ENCODE peak calls at places on chromosomes 11 and 22, in five cellular contexts. One of them, this sample, is unnamed.
A peak's percentile ranks its signal among the peaks of the same experiment; 100 is the strongest.

GRCh38 chr11:86183694-86184093 is 60.9 kb upstream of the EED start:
- DNase-seq in fibroblast of mammary gland: peak; percentile 44
- DNase-seq in colonic mucosa: no peak
- DNase-seq in HFF-Myc: no peak
- DNase-seq in left lung: no peak
- DNase-seq in this sample: peak; percentile 6

GRCh38 chr22:44677299-44678244 is 24.4 kb upstream of the PRR5 start:
- DNase-seq in HFF-Myc: no peak
- DNase-seq in colonic mucosa: no peak
- DNase-seq in fibroblast of mammary gland: no peak
- DNase-seq in left lung: no peak
- DNase-seq in this sample: no peak

GRCh38 chr11:109033627-109034340 is 368.9 kb downstream of the DDX10 start:
- DNase-seq in fibroblast of mammary gland: peak; percentile 97
- DNase-seq in left lung: no peak
- DNase-seq in colonic mucosa: no peak
- DNase-seq in HFF-Myc: peak; percentile 49
- DNase-seq in this sample: no peak

GRCh38 chr11:9568854-9569587 is 4.4 kb upstream of the WEE1 start:
- DNase-seq in HFF-Myc: peak; percentile 87
- DNase-seq in fibroblast of mammary gland: peak; percentile 90
- DNase-seq in colonic mucosa: peak; percentile 94
- DNase-seq in left lung: peak; percentile 74
- DNase-seq in this sample: peak; percentile 74

GRCh38 chr11:107140988-107141387 is 122.7 kb upstream of the GUCY1A2 start:
- DNase-seq in HFF-Myc: no peak
- DNase-seq in left lung: no peak
- DNase-seq in colonic mucosa: no peak
- DNase-seq in fibroblast of mammary gland: no peak
- DNase-seq in this sample: no peak

GRCh38 chr11:114183041-114183511 is 113.1 kb upstream of the NNMT start:
- DNase-seq in colonic mucosa: no peak
- DNase-seq in left lung: no peak
- DNase-seq in HFF-Myc: no peak
- DNase-seq in fibroblast of mammary gland: peak; percentile 25
- DNase-seq in this sample: no peak

GRCh38 chr11:32893091-32893946 is 708 bp downstream of the QSER1 start:
- DNase-seq in colonic mucosa: peak; percentile 59
- DNase-seq in fibroblast of mammary gland: peak; percentile 20
- DNase-seq in HFF-Myc: no peak
- DNase-seq in left lung: peak; percentile 62
- DNase-seq in this sample: peak; percentile 70

GRCh38 chr11:88169881-88170280 is 5.4 kb downstream of the RAB38 start:
- DNase-seq in fibroblast of mammary gland: no peak
- DNase-seq in left lung: no peak
- DNase-seq in HFF-Myc: no peak
- DNase-seq in colonic mucosa: no peak
- DNase-seq in this sample: no peak

GRCh38 chr11:112421854-112422253 is 161.2 kb upstream of the PLET1 start:
- DNase-seq in HFF-Myc: no peak
- DNase-seq in fibroblast of mammary gland: no peak
- DNase-seq in left lung: no peak
- DNase-seq in colonic mucosa: no peak
- DNase-seq in this sample: no peak

GRCh38 chr11:6377902-6378694 is 12.2 kb upstream of the SMPD1 start:
- DNase-seq in fibroblast of mammary gland: no peak
- DNase-seq in left lung: no peak
- DNase-seq in HFF-Myc: no peak
- DNase-seq in colonic mucosa: no peak
- DNase-seq in this sample: no peak

GRCh38 chr11:117606211-117606610 is 190.8 kb downstream of the DSCAML1 start:
- DNase-seq in colonic mucosa: no peak
- DNase-seq in left lung: no peak
- DNase-seq in HFF-Myc: no peak
- DNase-seq in fibroblast of mammary gland: no peak
- DNase-seq in this sample: no peak

GRCh38 chr11:85123752-85124231 is 503.4 kb downstream of the DLG2 start:
- DNase-seq in fibroblast of mammary gland: no peak
- DNase-seq in colonic mucosa: no peak
- DNase-seq in left lung: no peak
- DNase-seq in HFF-Myc: no peak
- DNase-seq in this sample: no peak

GRCh38 chr22:43185860-43186261 is 1.1 kb downstream of the TTLL12 start:
- DNase-seq in fibroblast of mammary gland: peak; percentile 37
- DNase-seq in left lung: no peak
- DNase-seq in HFF-Myc: no peak
- DNase-seq in colonic mucosa: peak; percentile 76
- DNase-seq in this sample: peak; percentile 37

GRCh38 chr11:70778828-70779365 is 380.6 kb downstream of the CTTN start:
- DNase-seq in HFF-Myc: no peak
- DNase-seq in fibroblast of mammary gland: no peak
- DNase-seq in left lung: no peak
- DNase-seq in colonic mucosa: no peak
- DNase-seq in this sample: no peak

GRCh38 chr11:34266090-34266912 is 91.5 kb downstream of the ABTB2 start:
- DNase-seq in left lung: no peak
- DNase-seq in fibroblast of mammary gland: peak; percentile 96
- DNase-seq in colonic mucosa: no peak
- DNase-seq in HFF-Myc: peak; percentile 96
- DNase-seq in this sample: peak; percentile 53

GRCh38 chr11:3043315-3043871 is 13.8 kb downstream of the CARS1 start:
- DNase-seq in colonic mucosa: no peak
- DNase-seq in HFF-Myc: no peak
- DNase-seq in left lung: no peak
- DNase-seq in fibroblast of mammary gland: peak; percentile 74
- DNase-seq in this sample: no peak

GRCh38 chr22:21735198-21736083 is at the start of gene YPEL1:
- DNase-seq in left lung: peak; percentile 97
- DNase-seq in colonic mucosa: peak; percentile 98
- DNase-seq in HFF-Myc: no peak
- DNase-seq in fibroblast of mammary gland: peak; percentile 91
- DNase-seq in this sample: peak; percentile 99

GRCh38 chr11:106022795-106023275 is 795 bp upstream of the MSANTD4 start:
- DNase-seq in left lung: no peak
- DNase-seq in colonic mucosa: peak; percentile 17
- DNase-seq in fibroblast of mammary gland: no peak
- DNase-seq in HFF-Myc: no peak
- DNase-seq in this sample: no peak

GRCh38 chr11:36257351-36257750 is 31.9 kb downstream of the COMMD9 start:
- DNase-seq in HFF-Myc: no peak
- DNase-seq in colonic mucosa: no peak
- DNase-seq in fibroblast of mammary gland: peak; percentile 62
- DNase-seq in left lung: no peak
- DNase-seq in this sample: no peak

GRCh38 chr22:37316875-37317371 is 34.6 kb downstream of the CYTH4 start:
- DNase-seq in fibroblast of mammary gland: peak; percentile 87
- DNase-seq in colonic mucosa: peak; percentile 78
- DNase-seq in HFF-Myc: peak; percentile 71
- DNase-seq in left lung: peak; percentile 81
- DNase-seq in this sample: peak; percentile 92

GRCh38 chr11:70762810-70763209 is 364.5 kb downstream of the CTTN start:
- DNase-seq in fibroblast of mammary gland: no peak
- DNase-seq in colonic mucosa: no peak
- DNase-seq in left lung: no peak
- DNase-seq in HFF-Myc: no peak
- DNase-seq in this sample: no peak

GRCh38 chr11:11498195-11498594 is 123.6 kb downstream of the GALNT18 start:
- DNase-seq in left lung: no peak
- DNase-seq in fibroblast of mammary gland: no peak
- DNase-seq in HFF-Myc: no peak
- DNase-seq in colonic mucosa: no peak
- DNase-seq in this sample: no peak

GRCh38 chr11:69983897-69984438 is 94.1 kb upstream of the ANO1 start:
- DNase-seq in HFF-Myc: no peak
- DNase-seq in left lung: no peak
- DNase-seq in fibroblast of mammary gland: no peak
- DNase-seq in colonic mucosa: no peak
- DNase-seq in this sample: no peak

GRCh38 chr11:112363527-112363926 is 102.9 kb upstream of the PLET1 start:
- DNase-seq in colonic mucosa: no peak
- DNase-seq in HFF-Myc: no peak
- DNase-seq in fibroblast of mammary gland: peak; percentile 76
- DNase-seq in left lung: no peak
- DNase-seq in this sample: no peak

GRCh38 chr11:17163296-17163695 is 44.5 kb downstream of the PIK3C2A start:
- DNase-seq in colonic mucosa: no peak
- DNase-seq in left lung: no peak
- DNase-seq in fibroblast of mammary gland: no peak
- DNase-seq in HFF-Myc: no peak
- DNase-seq in this sample: no peak

GRCh38 chr11:102914238-102915043 is 39.7 kb upstream of the MMP12 start:
- DNase-seq in left lung: no peak
- DNase-seq in fibroblast of mammary gland: peak; percentile 61
- DNase-seq in HFF-Myc: peak; percentile 33
- DNase-seq in colonic mucosa: peak; percentile 36
- DNase-seq in this sample: peak; percentile 27
- TF ChIP-seq CTCF in left lung: peak; percentile 36
- TF ChIP-seq CTCF in fibroblast of mammary gland: peak; percentile 88
- TF ChIP-seq CTCF in HFF-Myc: peak; percentile 84
- TF ChIP-seq CTCF in colonic mucosa: peak; percentile 47
- TF ChIP-seq CTCF in this sample: peak; percentile 45

DNA sequence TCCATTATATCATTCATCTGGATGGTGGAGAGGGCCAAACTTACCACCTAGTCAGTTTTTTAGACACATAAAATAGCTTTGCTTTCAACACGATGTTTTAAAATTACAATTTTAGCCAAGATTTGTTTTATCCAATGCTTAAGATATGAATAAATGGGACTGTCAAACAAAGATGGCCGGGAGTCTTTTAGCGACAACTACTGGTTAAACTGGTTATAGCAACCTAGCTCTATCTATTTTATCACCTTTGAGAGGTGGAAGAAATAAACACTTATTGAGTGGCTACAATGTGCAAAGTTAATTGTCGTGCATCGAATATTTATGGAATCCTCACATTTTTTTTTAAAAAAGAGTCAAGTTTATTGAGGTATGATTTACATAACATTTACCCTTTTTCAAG is 279.8 kb downstream of the MIAT start:
- DNase-seq in fibroblast of mammary gland: peak; percentile 1
- DNase-seq in colonic mucosa: no peak
- DNase-seq in HFF-Myc: no peak
- DNase-seq in left lung: no peak
- DNase-seq in this sample: no peak
- TF ChIP-seq CTCF in fibroblast of mammary gland: peak; percentile 25
- TF ChIP-seq CTCF in colonic mucosa: no peak
- TF ChIP-seq CTCF in HFF-Myc: no peak
- TF ChIP-seq CTCF in left lung: no peak
- TF ChIP-seq CTCF in this sample: no peak

GRCh38 chr11:66418168-66418985 is 2.5 kb upstream of the NPAS4 start:
- DNase-seq in colonic mucosa: peak; percentile 55
- DNase-seq in left lung: peak; percentile 80
- DNase-seq in HFF-Myc: peak; percentile 45
- DNase-seq in fibroblast of mammary gland: peak; percentile 94
- DNase-seq in this sample: peak; percentile 77
- TF ChIP-seq CTCF in colonic mucosa: no peak
- TF ChIP-seq CTCF in left lung: no peak
- TF ChIP-seq CTCF in HFF-Myc: peak; percentile 35
- TF ChIP-seq CTCF in fibroblast of mammary gland: peak; percentile 54
- TF ChIP-seq CTCF in this sample: peak; percentile 66

GRCh38 chr11:124069429-124070401 is 28.6 kb upstream of the OR10G7 start:
- DNase-seq in colonic mucosa: peak; percentile 59
- DNase-seq in HFF-Myc: peak; percentile 31
- DNase-seq in fibroblast of mammary gland: peak; percentile 62
- DNase-seq in left lung: peak; percentile 67
- DNase-seq in this sample: peak; percentile 47

GRCh38 chr11:124070906-124071621 is 29.9 kb upstream of the OR10G7 start:
- DNase-seq in fibroblast of mammary gland: peak; percentile 79
- DNase-seq in colonic mucosa: peak; percentile 70
- DNase-seq in left lung: peak; percentile 68
- DNase-seq in HFF-Myc: peak; percentile 30
- DNase-seq in this sample: peak; percentile 54

GRCh38 chr11:124068711-124069110 is 27.6 kb upstream of the OR10G7 start:
- DNase-seq in colonic mucosa: no peak
- DNase-seq in HFF-Myc: no peak
- DNase-seq in fibroblast of mammary gland: no peak
- DNase-seq in left lung: no peak
- DNase-seq in this sample: no peak

GRCh38 chr11:124072147-124072546 is 31.0 kb upstream of the OR10G7 start:
- DNase-seq in HFF-Myc: no peak
- DNase-seq in fibroblast of mammary gland: no peak
- DNase-seq in colonic mucosa: no peak
- DNase-seq in left lung: no peak
- DNase-seq in this sample: no peak

GRCh38 chr11:124071622-124071948 is 30.5 kb upstream of the OR10G7 start:
- DNase-seq in fibroblast of mammary gland: no peak
- DNase-seq in left lung: no peak
- DNase-seq in HFF-Myc: no peak
- DNase-seq in colonic mucosa: no peak
- DNase-seq in this sample: no peak
- TF ChIP-seq CTCF in fibroblast of mammary gland: no peak
- TF ChIP-seq CTCF in left lung: peak; percentile 28
- TF ChIP-seq CTCF in HFF-Myc: no peak
- TF ChIP-seq CTCF in colonic mucosa: no peak
- TF ChIP-seq CTCF in this sample: no peak

DNA sequence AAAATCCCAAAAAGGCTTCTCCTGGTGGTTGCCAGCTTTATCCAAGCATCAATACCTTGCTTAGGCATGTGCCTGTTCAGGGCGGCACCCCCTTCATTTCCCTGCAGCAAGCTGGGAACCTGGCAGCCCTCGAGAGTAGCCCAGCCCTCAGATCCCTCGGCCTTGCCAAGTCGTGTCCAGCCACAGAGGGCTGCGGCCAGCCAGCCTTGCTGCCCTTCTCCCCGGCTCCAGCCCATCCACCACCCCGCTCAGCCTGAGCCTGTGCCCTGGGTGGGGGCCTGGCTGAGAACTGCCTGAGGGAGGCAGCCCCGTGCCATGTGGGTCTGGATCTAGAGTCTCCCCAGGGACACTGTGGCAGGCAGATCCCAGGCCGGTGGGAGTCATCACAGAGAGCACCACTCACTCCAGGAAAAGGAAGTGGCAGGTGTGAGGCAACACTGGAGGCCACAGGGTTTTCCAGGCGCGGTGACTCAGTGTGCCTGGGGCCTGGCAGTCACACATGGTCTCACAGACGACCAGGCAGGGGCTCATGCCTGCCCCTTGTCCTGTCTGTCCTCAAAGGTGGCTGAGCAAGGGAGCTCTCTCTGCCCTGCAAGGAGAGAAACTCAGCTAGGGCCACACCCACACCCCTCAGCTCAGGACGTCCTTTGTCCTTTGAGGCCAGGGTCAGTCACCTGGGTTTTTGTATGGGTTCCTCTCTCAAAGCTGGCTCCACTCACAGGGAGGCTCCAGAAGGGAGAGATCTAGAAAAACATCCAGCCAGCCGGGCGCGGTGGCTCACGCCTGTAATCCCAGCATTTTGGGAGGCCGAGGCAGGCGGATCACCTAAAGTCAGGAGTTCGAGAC is 12.2 kb upstream of the CDC42BPG start:
- DNase-seq in HFF-Myc: no peak
- DNase-seq in colonic mucosa: peak; percentile 45
- DNase-seq in left lung: peak; percentile 85
- DNase-seq in fibroblast of mammary gland: peak; percentile 90
- DNase-seq in this sample: peak; percentile 91
- TF ChIP-seq CTCF in HFF-Myc: no peak
- TF ChIP-seq CTCF in colonic mucosa: no peak
- TF ChIP-seq CTCF in left lung: no peak
- TF ChIP-seq CTCF in fibroblast of mammary gland: no peak
- TF ChIP-seq CTCF in this sample: no peak